ENCODE peak calls at places on chromosomes 16 and 17, in four cellular contexts. One of them, this sample, is unnamed. For H3K4me1 and H3K9me3, the result is how much of the 10 kb centered on the place peaks cover.

GRCh38 chr17:1197781-1198490 is 18.2 kb upstream of the ABR start:
- DNase-seq in neural progenitor cell: no peak
- DNase-seq in IMR-90: no peak
- DNase-seq in colonic mucosa: peak
- DNase-seq in this sample: peak

GRCh38 chr17:45131616-45132301 is 556 bp downstream of the PLCD3 start:
- DNase-seq in colonic mucosa: peak
- DNase-seq in neural progenitor cell: peak
- DNase-seq in IMR-90: no peak
- DNase-seq in this sample: no peak

GRCh38 chr17:48160177-48160967 is 52.8 kb downstream of the SNX11 start:
- DNase-seq in colonic mucosa: peak
- DNase-seq in IMR-90: no peak
- DNase-seq in neural progenitor cell: no peak
- DNase-seq in this sample: no peak

GRCh38 chr16:66486773-66487579 is 59.9 kb downstream of the BEAN1 start:
- DNase-seq in colonic mucosa: no peak
- DNase-seq in IMR-90: peak
- DNase-seq in neural progenitor cell: no peak
- DNase-seq in this sample: no peak

GRCh38 chr16:57845115-57845514 is 42.8 kb upstream of the KIFC3 start:
- DNase-seq in colonic mucosa: no peak
- DNase-seq in neural progenitor cell: no peak
- DNase-seq in IMR-90: no peak
- DNase-seq in this sample: no peak

GRCh38 chr17:60598001-60598736 is 1.8 kb upstream of the PPM1D start:
- DNase-seq in colonic mucosa: peak
- DNase-seq in IMR-90: no peak
- DNase-seq in neural progenitor cell: no peak
- DNase-seq in this sample: no peak

GRCh38 chr17:66655861-66656260 is 179.1 kb upstream of the CACNG5 start:
- DNase-seq in neural progenitor cell: no peak
- DNase-seq in IMR-90: peak
- DNase-seq in colonic mucosa: no peak
- DNase-seq in this sample: no peak

GRCh38 chr16:30721167-30721566 is 22.2 kb downstream of the SRCAP start:
- DNase-seq in IMR-90: no peak
- DNase-seq in neural progenitor cell: no peak
- DNase-seq in colonic mucosa: no peak
- DNase-seq in this sample: no peak

GRCh38 chr16:3183445-3184139 is 4.4 kb upstream of the OR1F1 start:
- DNase-seq in IMR-90: no peak
- DNase-seq in colonic mucosa: no peak
- DNase-seq in neural progenitor cell: no peak
- DNase-seq in this sample: no peak

GRCh38 chr17:7083592-7083991 is 3.5 kb upstream of the CLEC10A start:
- DNase-seq in colonic mucosa: no peak
- DNase-seq in neural progenitor cell: no peak
- DNase-seq in IMR-90: peak
- DNase-seq in this sample: no peak

GRCh38 chr16:22373662-22374310 is 633 bp downstream of the CDR2 start:
- DNase-seq in neural progenitor cell: peak
- DNase-seq in colonic mucosa: peak
- DNase-seq in IMR-90: no peak
- DNase-seq in this sample: peak

GRCh38 chr16:64390102-64390501 is 731.8 kb downstream of the CDH11 start:
- DNase-seq in neural progenitor cell: no peak
- DNase-seq in IMR-90: no peak
- DNase-seq in colonic mucosa: no peak
- DNase-seq in this sample: no peak

GRCh38 chr16:64391009-64391663 is 730.7 kb downstream of the CDH11 start:
- DNase-seq in IMR-90: peak
- DNase-seq in neural progenitor cell: no peak
- DNase-seq in colonic mucosa: no peak
- DNase-seq in this sample: no peak

GRCh38 chr16:64392456-64392855 is 729.4 kb downstream of the CDH11 start:
- DNase-seq in neural progenitor cell: no peak
- DNase-seq in IMR-90: no peak
- DNase-seq in colonic mucosa: no peak
- DNase-seq in this sample: no peak

GRCh38 chr16:64397042-64397441 is 724.8 kb downstream of the CDH11 start:
- DNase-seq in IMR-90: peak
- DNase-seq in neural progenitor cell: no peak
- DNase-seq in colonic mucosa: no peak
- DNase-seq in this sample: no peak

GRCh38 chr16:64394061-64394460 is 727.8 kb downstream of the CDH11 start:
- DNase-seq in colonic mucosa: no peak
- DNase-seq in neural progenitor cell: no peak
- DNase-seq in IMR-90: no peak
- DNase-seq in this sample: no peak
- H3K4me1 ChIP-seq in colonic mucosa: under half
- H3K4me1 ChIP-seq in neural progenitor cell: under half
- H3K4me1 ChIP-seq in IMR-90: under half
- H3K4me1 ChIP-seq in this sample: under half

GRCh38 chr16:10692470-10692869 is 2.3 kb downstream of the TEKT5 start:
- DNase-seq in neural progenitor cell: no peak
- DNase-seq in IMR-90: no peak
- DNase-seq in colonic mucosa: no peak
- DNase-seq in this sample: no peak

GRCh38 chr16:10699756-10700155 is 5.0 kb upstream of the TEKT5 start:
- DNase-seq in colonic mucosa: no peak
- DNase-seq in IMR-90: no peak
- DNase-seq in neural progenitor cell: no peak
- DNase-seq in this sample: no peak

GRCh38 chr16:10693889-10694288 is 841 bp downstream of the TEKT5 start:
- DNase-seq in colonic mucosa: no peak
- DNase-seq in IMR-90: no peak
- DNase-seq in neural progenitor cell: no peak
- DNase-seq in this sample: no peak

GRCh38 chr16:10694830-10695229 is at the start of gene TEKT5:
- DNase-seq in colonic mucosa: no peak
- DNase-seq in IMR-90: no peak
- DNase-seq in neural progenitor cell: no peak
- DNase-seq in this sample: no peak

DNA sequence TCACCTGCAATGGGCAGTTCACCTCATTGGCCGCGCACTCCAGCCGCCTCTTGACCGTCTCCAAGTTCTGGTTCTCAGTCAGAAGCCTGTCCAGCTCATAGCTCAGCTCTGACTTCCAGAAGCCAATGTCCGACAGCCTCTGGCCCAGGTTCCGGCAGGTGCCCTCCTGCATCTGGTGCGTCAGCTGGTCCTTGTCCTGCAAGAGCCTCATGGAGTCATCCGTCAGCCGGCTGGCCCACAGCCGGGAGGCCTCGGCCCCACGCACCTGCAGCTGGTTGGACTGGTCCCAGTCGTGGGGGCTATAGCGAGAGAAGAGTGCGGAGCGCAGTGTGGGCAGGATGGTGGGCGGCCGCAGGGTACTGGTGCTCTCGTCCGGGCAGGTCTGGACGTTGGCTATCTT is 424 bp downstream of the TEKT5 start:
- DNase-seq in IMR-90: no peak
- DNase-seq in neural progenitor cell: no peak
- DNase-seq in colonic mucosa: no peak
- DNase-seq in this sample: no peak
- H3K27ac ChIP-seq in IMR-90: no peak
- H3K27ac ChIP-seq in neural progenitor cell: no peak
- H3K27ac ChIP-seq in colonic mucosa: no peak
- H3K27ac ChIP-seq in this sample: no peak

GRCh38 chr16:35325936-35326335 is 1866.5 kb downstream of the TP53TG3F start:
- DNase-seq in colonic mucosa: no peak
- DNase-seq in IMR-90: no peak
- DNase-seq in neural progenitor cell: no peak
- DNase-seq in this sample: no peak
- H3K9me3 ChIP-seq in colonic mucosa: under half
- H3K9me3 ChIP-seq in IMR-90: under half
- H3K9me3 ChIP-seq in neural progenitor cell: half or more
- H3K9me3 ChIP-seq in this sample: under half

DNA sequence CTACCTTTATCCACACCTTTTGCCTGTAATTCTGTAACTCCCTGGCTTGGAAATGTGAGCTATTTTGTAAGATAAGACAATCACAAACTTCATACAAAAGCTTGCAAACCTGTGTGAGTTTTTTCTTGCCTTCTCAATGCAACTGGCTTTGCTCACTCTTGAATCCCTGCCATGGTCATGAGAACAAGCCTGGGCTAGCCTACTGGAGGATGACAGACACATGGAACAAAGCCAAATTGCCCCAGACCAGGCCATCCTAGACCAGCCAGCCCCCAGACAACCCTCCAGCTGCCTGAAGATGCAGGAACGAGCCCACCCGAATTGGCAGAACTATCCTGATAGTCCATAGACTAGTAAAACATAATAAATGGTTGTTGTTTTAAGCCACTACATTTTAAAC is 466.6 kb upstream of the ERCC4 start:
- DNase-seq in neural progenitor cell: no peak
- DNase-seq in colonic mucosa: no peak
- DNase-seq in IMR-90: no peak
- DNase-seq in this sample: no peak
- H3K4me1 ChIP-seq in neural progenitor cell: under half
- H3K4me1 ChIP-seq in colonic mucosa: under half
- H3K4me1 ChIP-seq in IMR-90: under half
- H3K4me1 ChIP-seq in this sample: under half

DNA sequence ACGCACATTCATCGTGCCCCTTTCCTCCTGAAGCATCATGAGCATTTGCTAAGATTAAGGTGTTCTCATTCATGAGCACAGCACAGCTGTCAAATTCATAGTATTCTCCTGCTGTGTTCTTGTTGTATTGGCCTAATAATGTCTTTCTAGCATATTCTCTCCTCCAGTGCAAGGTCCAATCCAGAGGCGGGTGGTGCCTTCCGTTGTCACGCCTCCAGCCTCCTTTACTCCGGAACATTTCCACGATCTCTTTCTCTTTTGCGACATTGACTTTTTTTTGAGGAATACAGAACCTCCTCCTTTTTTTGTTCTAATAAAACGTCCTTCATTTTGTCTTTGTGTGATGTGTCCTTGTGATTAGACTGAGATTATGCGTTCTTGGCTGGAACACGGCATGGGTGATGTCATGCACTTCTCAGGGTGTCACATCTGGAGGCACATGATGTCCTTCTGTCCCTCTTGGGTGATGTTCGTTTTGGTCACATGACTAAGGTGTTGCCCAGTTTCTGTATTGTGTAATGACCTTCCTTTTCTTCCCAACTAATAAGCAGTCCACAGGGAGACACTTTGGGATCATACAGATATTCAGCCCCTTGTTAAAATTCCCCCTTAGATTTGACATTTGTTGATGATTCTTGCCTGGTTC is 66.3 kb downstream of the CLEC16A start:
- DNase-seq in neural progenitor cell: no peak
- DNase-seq in colonic mucosa: no peak
- DNase-seq in IMR-90: no peak
- DNase-seq in this sample: no peak
- H3K27ac ChIP-seq in neural progenitor cell: no peak
- H3K27ac ChIP-seq in colonic mucosa: no peak
- H3K27ac ChIP-seq in IMR-90: no peak
- H3K27ac ChIP-seq in this sample: peak

GRCh38 chr17:39597372-39598046 is 10.2 kb downstream of the NEUROD2 start:
- DNase-seq in neural progenitor cell: no peak
- DNase-seq in colonic mucosa: no peak
- DNase-seq in IMR-90: no peak
- DNase-seq in this sample: no peak
- H3K9me3 ChIP-seq in neural progenitor cell: under half
- H3K9me3 ChIP-seq in colonic mucosa: under half
- H3K9me3 ChIP-seq in IMR-90: under half
- H3K9me3 ChIP-seq in this sample: under half